ENCODE peak calls at places on chromosome 20, in eight cellular contexts. S is brain microvascular endothelial cell, U is choroid plexus epithelial cell, G is prostate gland, K is AG09309, R is GM20000, T is B cell, A is AG10803. I is an unnamed sample.

GRCh38 chr20:62439218-62439617 is 11.9 kb upstream of the RBBP8NL start:
- DNase-seq in G (no peak), K (no peak), S (no peak), T (no peak), U (no peak), A (no peak), R (peak), I (no peak)

GRCh38 chr20:50292324-50293243 is 102.0 kb downstream of the CEBPB start:
- DNase-seq in T (no peak), R (no peak), U (peak), S (peak), A (peak), K (peak), G (peak), I (no peak)

GRCh38 chr20:51862796-51863195 is 60.5 kb upstream of the SALL4 start:
- DNase-seq in S (peak), R (no peak), A (peak), G (no peak), U (no peak), T (no peak), K (peak), I (no peak)

GRCh38 chr20:53949319-53949839 is 121.0 kb downstream of the BCAS1 start:
- DNase-seq in S (peak), G (no peak), K (peak), T (peak), R (peak), A (peak), U (peak), I (peak)

GRCh38 chr20:50992733-50993457 is 30.0 kb downstream of the KCNG1 start:
- DNase-seq in U (peak), R (peak), K (no peak), T (peak), S (peak), G (peak), A (peak), I (peak)

GRCh38 chr20:46117704-46118467 is at the start of gene CD40:
- DNase-seq in T (peak), R (peak), S (peak), G (peak), A (peak), K (no peak), U (peak), I (peak)

GRCh38 chr20:59955131-59955796 is 3.0 kb upstream of the CDH26 start:
- DNase-seq in U (peak), A (peak), S (no peak), G (peak), T (no peak), K (no peak), R (no peak), I (peak)

GRCh38 chr20:50281831-50282591 is 91.4 kb downstream of the CEBPB start:
- DNase-seq in T (no peak), A (no peak), G (no peak), R (no peak), S (no peak), K (no peak), U (no peak), I (no peak)

GRCh38 chr20:4666001-4666470 is 55.7 kb upstream of the PRND start:
- DNase-seq in A (peak), U (peak), G (no peak), R (no peak), T (no peak), S (peak), K (no peak), I (no peak)

GRCh38 chr20:4320284-4320683 is 304.9 kb upstream of the RNF24 start:
- DNase-seq in K (no peak), A (peak), R (no peak), T (no peak), U (no peak), S (no peak), G (no peak), I (no peak)

GRCh38 chr20:56223352-56223751 is 25.2 kb upstream of the MC3R start:
- DNase-seq in S (no peak), G (peak), T (no peak), R (no peak), K (no peak), U (no peak), A (no peak), I (no peak)

GRCh38 chr20:48682529-48683385 is 145.0 kb downstream of the PREX1 start:
- DNase-seq in U (peak), T (no peak), S (peak), R (no peak), A (peak), K (peak), G (peak), I (no peak)

GRCh38 chr20:61937963-61938838 is 127.5 kb downstream of the TAF4 start:
- DNase-seq in A (no peak), U (no peak), T (no peak), G (no peak), R (no peak), K (no peak), S (no peak), I (no peak)

GRCh38 chr20:10309326-10309725 is 90.7 kb downstream of the SNAP25 start:
- DNase-seq in R (no peak), S (peak), T (no peak), K (peak), A (peak), U (peak), G (no peak), I (no peak)

GRCh38 chr20:19832875-19833274 is 74.8 kb downstream of the RIN2 start:
- DNase-seq in U (no peak), A (no peak), S (no peak), R (no peak), G (no peak), T (no peak), K (no peak), I (no peak)

GRCh38 chr20:3846378-3846739 is 275 bp upstream of the MAVS start:
- DNase-seq in R (no peak), G (no peak), U (no peak), K (no peak), A (no peak), T (no peak), S (no peak), I (no peak)

GRCh38 chr20:49444553-49444990 is 37.9 kb downstream of the KCNB1 start:
- DNase-seq in K (no peak), S (no peak), U (no peak), T (no peak), R (no peak), G (no peak), A (no peak), I (no peak)

GRCh38 chr20:45629496-45630100 is at the start of gene WFDC10A:
- DNase-seq in K (no peak), G (no peak), U (peak), A (peak), R (peak), S (peak), T (peak), I (peak)

GRCh38 chr20:34637245-34638185 is 39.4 kb downstream of the PIGU start:
- DNase-seq in R (no peak), U (peak), S (peak), T (no peak), K (peak), G (no peak), A (peak), I (no peak)

GRCh38 chr20:24977336-24977735 is 15.2 kb downstream of the APMAP start:
- DNase-seq in R (no peak), G (no peak), S (no peak), U (no peak), A (no peak), T (no peak), K (no peak), I (no peak)

GRCh38 chr20:52004720-52005119 is 186.9 kb downstream of the ZFP64 start:
- DNase-seq in S (no peak), G (no peak), T (no peak), A (peak), U (peak), R (no peak), K (peak), I (no peak)

DNA sequence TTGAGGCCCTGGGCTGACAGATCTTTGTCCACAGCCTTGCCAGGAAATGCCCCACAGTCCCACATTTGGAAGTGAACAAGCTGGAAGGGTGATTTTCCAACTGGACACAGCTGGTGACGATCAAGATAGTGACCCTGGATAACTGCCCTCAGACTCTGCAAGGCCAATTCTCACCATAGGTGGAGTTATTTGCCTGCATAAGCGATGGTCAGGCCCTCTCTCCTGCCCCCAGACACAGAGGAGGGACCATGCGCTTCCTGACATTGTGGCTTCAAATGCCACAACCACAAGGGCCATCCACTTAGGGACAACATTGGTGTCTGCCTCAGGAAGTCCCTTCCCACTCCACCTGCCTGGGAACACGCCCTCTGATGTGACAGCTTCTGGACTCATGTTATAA is 96.0 kb downstream of the JPH2 start:
- DNase-seq in T (no peak), S (no peak), G (no peak), K (no peak), A (no peak), R (no peak), U (no peak), I (no peak)
- TF ChIP-seq CTCF in T (no peak), S (no peak), G (no peak), K (no peak), A (no peak), R (no peak), U (no peak), I (no peak)

GRCh38 chr20:6829510-6830116 is 62.1 kb downstream of the BMP2 start:
- DNase-seq in U (peak), R (no peak), T (no peak), K (no peak), S (no peak), A (no peak), G (no peak), I (no peak)
- TF ChIP-seq CTCF in U (peak), R (no peak), T (no peak), K (peak), S (peak), A (peak), G (no peak), I (no peak)

DNA sequence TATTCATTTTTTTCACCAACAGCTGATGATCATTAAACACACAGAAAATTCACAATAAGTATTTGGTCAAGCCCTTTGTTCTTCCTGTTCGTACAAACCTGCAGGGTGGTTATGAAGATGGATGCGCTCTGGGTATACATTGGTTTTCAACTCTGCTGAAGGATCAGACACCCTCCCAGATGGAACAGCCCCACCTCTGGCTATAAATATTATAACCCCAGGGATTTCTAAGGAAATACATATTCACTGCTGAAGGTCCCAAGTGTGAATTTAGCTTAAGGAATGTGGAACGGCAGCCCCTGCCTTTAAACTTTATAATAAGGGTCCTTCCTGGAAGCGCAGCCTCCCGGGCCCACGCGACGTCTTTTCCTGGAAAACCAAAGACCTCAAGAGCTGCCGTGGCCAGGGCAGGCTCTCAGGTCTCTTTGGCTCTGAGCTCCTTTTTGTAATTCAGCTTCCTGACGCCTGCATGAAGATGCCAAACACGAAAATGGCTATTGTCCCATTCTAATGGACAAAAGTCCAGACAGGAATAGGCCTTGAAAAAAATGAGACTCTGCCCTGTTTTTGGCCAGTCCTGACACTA is 172.4 kb upstream of the SSTR4 start:
- DNase-seq in R (no peak), K (no peak), G (no peak), T (no peak), S (no peak), U (no peak), A (no peak), I (no peak)
- TF ChIP-seq CTCF in R (no peak), K (no peak), G (no peak), T (no peak), S (peak), U (peak), A (no peak), I (no peak)

GRCh38 chr20:58647162-58647813 is 3.8 kb upstream of the STX16 start:
- DNase-seq in K (no peak), T (no peak), R (no peak), U (no peak), S (no peak), A (no peak), G (no peak), I (no peak)
- TF ChIP-seq CTCF in K (no peak), T (peak), R (peak), U (no peak), S (no peak), A (no peak), G (no peak), I (peak)

DNA sequence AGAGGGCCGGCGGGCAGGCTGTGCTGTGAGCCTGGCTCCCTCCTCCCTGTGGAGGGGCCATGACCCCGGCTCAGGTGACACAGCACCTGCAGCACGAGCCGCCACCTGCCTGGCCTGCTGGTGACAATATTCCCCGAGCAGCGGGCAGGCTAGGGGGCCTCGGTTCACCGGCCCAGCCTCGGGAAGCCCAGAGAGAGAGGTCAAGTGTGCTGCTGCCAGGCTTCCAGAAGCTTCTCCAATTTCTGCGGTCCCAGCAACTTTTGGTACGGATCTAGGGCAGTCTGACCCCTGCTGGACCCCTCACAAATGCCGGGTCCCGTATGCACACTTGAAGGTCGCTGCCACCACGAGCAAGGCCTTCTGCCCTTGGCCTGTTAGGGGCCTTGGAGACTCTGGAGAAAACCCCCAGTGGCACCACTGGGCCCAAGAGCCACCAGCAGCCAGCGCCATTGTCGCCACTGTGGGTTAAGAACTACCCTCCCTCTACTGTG is 38.6 kb upstream of the NOL4L start:
- DNase-seq in S (no peak), G (no peak), A (no peak), U (no peak), K (no peak), T (no peak), R (no peak), I (no peak)
- TF ChIP-seq CTCF in S (peak), G (no peak), A (no peak), U (no peak), K (no peak), T (no peak), R (no peak), I (no peak)

I was measured in GM13976.